ENCODE peak calls at places on chromosomes 3 and 15, in six cellular contexts. Y, Q, V, C, L and N are unnamed samples.

GRCh38 chr3:129616713-129617112 is 10.2 kb upstream of the PLXND1 start:
- DNase-seq in Y (no peak), Q (no peak), V (no peak), C (no peak), L (no peak), N (no peak)

GRCh38 chr3:14785207-14786155 is 33.3 kb upstream of the FGD5 start:
- DNase-seq in Y (no peak), Q (no peak), V (no peak), C (no peak), L (no peak), N (no peak)

GRCh38 chr3:38137615-38138346 is 680 bp upstream of the MYD88 start:
- DNase-seq in Y (no peak), Q (peak), V (no peak), C (no peak), L (peak), N (no peak)

GRCh38 chr3:5078151-5078550 is 43.9 kb upstream of the ARL8B start:
- DNase-seq in Y (no peak), Q (no peak), V (no peak), C (no peak), L (no peak), N (no peak)

GRCh38 chr15:41286665-41287333 is 45.6 kb downstream of the OIP5 start:
- DNase-seq in Y (no peak), Q (no peak), V (no peak), C (no peak), L (no peak), N (no peak)

GRCh38 chr3:58386966-58387365 is 46.7 kb downstream of the PDHB start:
- DNase-seq in Y (no peak), Q (no peak), V (no peak), C (no peak), L (no peak), N (no peak)

GRCh38 chr3:68988740-68989139 is 24.7 kb downstream of the EOGT start:
- DNase-seq in Y (no peak), Q (no peak), V (no peak), C (no peak), L (no peak), N (no peak)

GRCh38 chr15:46251873-46252272 is 617.0 kb downstream of the SQOR start:
- DNase-seq in Y (no peak), Q (no peak), V (no peak), C (no peak), L (no peak), N (no peak)

GRCh38 chr3:96959902-96960596 is 145.7 kb downstream of the EPHA6 start:
- DNase-seq in Y (no peak), Q (no peak), V (no peak), C (no peak), L (no peak), N (no peak)

GRCh38 chr3:52894756-52895155 is 2.6 kb downstream of the STIMATE start:
- DNase-seq in Y (no peak), Q (no peak), V (no peak), C (no peak), L (no peak), N (no peak)

GRCh38 chr3:64533565-64534317 is 154.1 kb downstream of the ADAMTS9 start:
- DNase-seq in Y (peak), Q (peak), V (peak), C (peak), L (peak), N (peak)

GRCh38 chr3:71486831-71487230 is 96.7 kb downstream of the FOXP1 start:
- DNase-seq in Y (no peak), Q (no peak), V (no peak), C (no peak), L (no peak), N (no peak)

GRCh38 chr15:91942676-91943417 is 89.3 kb downstream of the SLCO3A1 start:
- DNase-seq in Y (no peak), Q (no peak), V (peak), C (no peak), L (no peak), N (no peak)

GRCh38 chr3:112056451-112056929 is 22.0 kb downstream of the TMPRSS7 start:
- DNase-seq in Y (no peak), Q (no peak), V (no peak), C (no peak), L (no peak), N (no peak)

GRCh38 chr3:28322464-28322863 is 26.1 kb upstream of the ZCWPW2 start:
- DNase-seq in Y (no peak), Q (no peak), V (no peak), C (no peak), L (no peak), N (no peak)

GRCh38 chr15:62149729-62150128 is 15.4 kb downstream of the C2CD4B start:
- DNase-seq in Y (no peak), Q (no peak), V (no peak), C (no peak), L (no peak), N (no peak)

GRCh38 chr15:59918994-59919951 is 84.8 kb upstream of the FOXB1 start:
- DNase-seq in Y (peak), Q (no peak), V (no peak), C (peak), L (no peak), N (peak)

GRCh38 chr3:9826815-9827574 is 16.8 kb downstream of the RPUSD3 start:
- DNase-seq in Y (no peak), Q (peak), V (peak), C (no peak), L (peak), N (no peak)

GRCh38 chr3:128033102-128033501 is 19.1 kb upstream of the SEC61A1 start:
- DNase-seq in Y (no peak), Q (no peak), V (no peak), C (no peak), L (no peak), N (no peak)

GRCh38 chr3:60552581-60552980 is 698.7 kb downstream of the FHIT start:
- DNase-seq in Y (no peak), Q (peak), V (no peak), C (no peak), L (no peak), N (no peak)

GRCh38 chr3:134483195-134483890 is 2.4 kb downstream of the ANAPC13 start:
- DNase-seq in Y (no peak), Q (no peak), V (no peak), C (no peak), L (no peak), N (no peak)

GRCh38 chr15:33100314-33100713 is 94.2 kb downstream of the FMN1 start:
- DNase-seq in Y (no peak), Q (no peak), V (no peak), C (no peak), L (no peak), N (no peak)

GRCh38 chr15:43826029-43826507 is 734 bp upstream of the WDR76 start:
- DNase-seq in Y (no peak), Q (peak), V (no peak), C (no peak), L (no peak), N (no peak)

GRCh38 chr15:43828061-43828657 is 1.4 kb downstream of the WDR76 start:
- DNase-seq in Y (no peak), Q (peak), V (no peak), C (no peak), L (no peak), N (no peak)

GRCh38 chr15:43821505-43821904 is 3.0 kb downstream of the MFAP1 start:
- DNase-seq in Y (no peak), Q (no peak), V (no peak), C (no peak), L (no peak), N (no peak)

DNA sequence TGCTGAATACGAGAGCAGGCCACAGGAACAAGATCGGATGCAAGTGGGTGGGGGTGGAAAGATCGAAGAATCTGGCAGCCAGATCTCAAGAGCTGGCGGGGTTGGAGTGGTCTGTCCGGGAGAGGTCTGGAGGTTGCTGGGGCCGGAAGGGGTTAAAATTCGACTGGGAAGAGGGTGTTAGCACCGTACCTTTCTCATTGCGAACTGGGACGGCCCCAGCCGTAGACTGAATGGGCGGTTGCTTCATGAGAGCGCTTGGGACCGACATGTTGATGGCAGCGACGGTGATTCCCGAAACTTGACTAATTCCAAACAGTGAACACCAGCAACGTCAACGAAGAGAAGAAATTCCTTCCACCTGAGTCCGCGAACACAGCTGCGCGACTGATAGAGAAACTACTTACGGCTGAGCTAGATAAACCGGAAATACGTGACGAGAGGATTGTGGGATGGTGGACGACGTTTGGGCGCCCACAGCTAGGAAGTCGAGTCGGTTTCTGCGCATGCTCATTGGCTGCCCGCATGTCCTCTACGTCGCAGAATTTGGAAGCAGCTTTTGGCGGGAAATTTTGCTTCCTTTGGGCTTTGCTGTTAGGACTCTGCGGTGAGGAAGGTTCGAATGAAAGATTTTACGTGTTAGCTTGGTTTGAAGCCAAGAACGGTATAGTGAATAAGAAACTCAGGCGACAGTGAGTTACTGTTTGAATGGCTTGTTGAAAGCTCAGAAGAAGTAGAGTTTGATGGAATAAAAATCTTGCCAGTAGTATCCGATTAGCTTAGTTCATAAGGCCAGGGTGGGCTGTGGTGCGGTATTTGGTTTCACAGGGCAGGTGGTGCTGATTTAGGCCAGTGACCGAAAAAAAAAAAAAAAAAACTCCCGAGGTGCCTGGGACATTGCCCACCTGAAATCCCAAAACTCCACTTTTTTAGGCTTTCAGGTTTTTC is at the start of gene MFAP1:
- DNase-seq in Y (peak), Q (peak), V (peak), C (peak), L (peak), N (peak)
- TF ChIP-seq POLR2A in Y (peak), Q (peak), V (peak), C (peak), L (peak), N (peak)

GRCh38 chr3:46931631-46932441 is 44.7 kb downstream of the CCDC12 start:
- DNase-seq in Y (peak), Q (no peak), V (peak), C (no peak), L (no peak), N (no peak)
- TF ChIP-seq POLR2AphosphoS5 in Y (no peak), Q (no peak), V (no peak), C (no peak), L (no peak), N (peak)

GRCh38 chr15:74432968-74433591 is 678 bp downstream of the SEMA7A start:
- DNase-seq in Y (no peak), Q (no peak), V (no peak), C (no peak), L (no peak), N (no peak)

GRCh38 chr15:74431116-74431515 is 2.6 kb downstream of the SEMA7A start:
- DNase-seq in Y (no peak), Q (no peak), V (no peak), C (no peak), L (no peak), N (no peak)

GRCh38 chr15:74430510-74430951 is 3.2 kb downstream of the SEMA7A start:
- DNase-seq in Y (no peak), Q (no peak), V (no peak), C (no peak), L (no peak), N (no peak)

GRCh38 chr15:74432271-74432967 is 1.3 kb downstream of the SEMA7A start:
- DNase-seq in Y (no peak), Q (no peak), V (no peak), C (no peak), L (no peak), N (no peak)

GRCh38 chr15:74431645-74432044 is 2.1 kb downstream of the SEMA7A start:
- DNase-seq in Y (no peak), Q (no peak), V (no peak), C (no peak), L (no peak), N (no peak)
- TF ChIP-seq TAF1 in Y (no peak), Q (no peak), V (no peak), C (no peak), L (no peak), N (no peak)

GRCh38 chr15:29291067-29291466 is 21.4 kb upstream of the NSMCE3 start:
- DNase-seq in Y (no peak), Q (no peak), V (no peak), C (no peak), L (no peak), N (no peak)

GRCh38 chr15:29283371-29283770 is 13.7 kb upstream of the NSMCE3 start:
- DNase-seq in Y (no peak), Q (no peak), V (no peak), C (no peak), L (no peak), N (no peak)

GRCh38 chr15:29294732-29295131 is 25.1 kb upstream of the NSMCE3 start:
- DNase-seq in Y (no peak), Q (no peak), V (no peak), C (no peak), L (no peak), N (no peak)

GRCh38 chr15:29289179-29289578 is 19.6 kb upstream of the NSMCE3 start:
- DNase-seq in Y (no peak), Q (no peak), V (no peak), C (no peak), L (no peak), N (no peak)
- TF ChIP-seq POLR2A in Y (no peak), Q (no peak), V (no peak), C (no peak), L (no peak), N (no peak)

GRCh38 chr3:157294953-157295352 is 135.0 kb upstream of the CCNL1 start:
- DNase-seq in Y (no peak), Q (no peak), V (no peak), C (no peak), L (no peak), N (no peak)
- TF ChIP-seq POLR2AphosphoS5 in Y (no peak), Q (no peak), V (no peak), C (no peak), L (no peak), N (no peak)

DNA sequence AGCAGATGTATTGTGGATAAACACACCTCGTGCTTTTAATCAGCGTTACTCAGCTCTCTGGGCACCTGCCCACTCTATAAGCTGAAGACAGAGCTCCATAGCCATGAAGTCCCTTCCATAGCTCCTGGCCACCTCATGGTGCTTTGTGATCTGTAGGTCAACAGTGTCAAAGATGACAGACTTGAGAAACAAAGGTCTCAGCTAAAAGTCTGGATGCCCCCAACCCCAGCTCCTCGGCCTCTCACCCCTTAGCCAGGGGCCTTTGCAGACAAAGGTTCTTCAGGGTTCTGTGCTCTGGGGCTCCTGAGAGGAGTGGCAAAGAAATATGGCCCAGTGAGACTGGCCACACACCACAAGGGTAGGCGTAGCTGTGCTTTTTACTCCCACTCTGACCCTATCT is 168.6 kb downstream of the KLF13 start:
- DNase-seq in Y (no peak), Q (no peak), V (no peak), C (no peak), L (peak), N (no peak)
- TF ChIP-seq TAF1 in Y (no peak), Q (no peak), V (no peak), C (no peak), L (no peak), N (no peak)

GRCh38 chr15:75649045-75649761 is 1.5 kb downstream of the SNX33 start:
- DNase-seq in Y (no peak), Q (no peak), V (no peak), C (no peak), L (no peak), N (no peak)

GRCh38 chr15:75647370-75648155 is at the start of gene SNX33:
- DNase-seq in Y (no peak), Q (peak), V (peak), C (peak), L (peak), N (peak)

GRCh38 chr15:75646112-75646943 is 1.4 kb upstream of the SNX33 start:
- DNase-seq in Y (no peak), Q (no peak), V (no peak), C (no peak), L (no peak), N (no peak)

GRCh38 chr15:75648156-75649000 is 666 bp downstream of the SNX33 start:
- DNase-seq in Y (no peak), Q (peak), V (peak), C (no peak), L (no peak), N (peak)

GRCh38 chr15:75646944-75647364 is 758 bp upstream of the SNX33 start:
- DNase-seq in Y (no peak), Q (peak), V (no peak), C (no peak), L (peak), N (no peak)
- TF ChIP-seq POLR2A in Y (no peak), Q (no peak), V (no peak), C (no peak), L (no peak), N (no peak)

DNA sequence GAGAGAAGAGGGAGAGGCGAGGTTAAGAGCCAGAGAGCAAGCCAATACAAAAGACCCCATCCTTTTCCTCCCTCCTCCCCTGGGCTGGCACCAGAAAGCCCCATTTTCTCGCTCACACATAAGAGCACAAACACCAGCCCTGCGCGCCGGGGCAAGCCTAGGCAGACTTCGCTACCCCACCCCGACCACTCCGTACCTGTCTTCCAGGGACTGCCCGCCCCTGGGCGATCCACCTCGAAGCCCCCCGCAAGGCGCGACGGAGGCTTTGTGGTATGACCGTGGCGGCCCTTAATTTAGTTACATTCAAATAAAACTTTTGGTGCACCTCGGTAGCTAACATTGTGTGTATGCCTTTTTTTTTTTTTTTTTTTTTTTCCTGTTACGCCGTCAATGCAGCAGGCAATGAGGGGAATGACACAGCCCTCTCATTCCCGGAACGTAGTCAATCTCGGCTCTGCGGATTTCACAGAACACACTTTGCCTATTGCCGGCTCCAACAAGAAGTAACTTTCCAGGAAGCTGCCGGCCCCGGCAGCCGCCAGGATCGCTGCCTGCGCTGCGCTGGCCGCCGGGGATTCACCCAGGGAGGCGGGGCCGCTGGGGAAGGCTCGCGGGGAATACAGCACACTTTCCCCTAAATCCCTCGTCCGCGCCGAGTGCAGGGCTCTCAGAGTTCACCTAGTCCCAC is 7.7 kb downstream of the BCL6 start:
- DNase-seq in Y (no peak), Q (peak), V (no peak), C (no peak), L (peak), N (no peak)
- TF ChIP-seq POLR2AphosphoS5 in Y (no peak), Q (no peak), V (no peak), C (no peak), L (no peak), N (no peak)

GRCh38 chr3:105365536-105366301 is 990 bp upstream of the ALCAM start:
- DNase-seq in Y (no peak), Q (no peak), V (no peak), C (no peak), L (no peak), N (no peak)
- TF ChIP-seq TAF1 in Y (no peak), Q (no peak), V (no peak), C (no peak), L (no peak), N (no peak)